ENCODE peak calls at places on chromosomes 11 and 22, in five cellular contexts. One of them, this sample, is unnamed.

GRCh38 chr11:73236879-73237278 is 18.8 kb downstream of the P2RY2 start:
- DNase-seq in dorsolateral prefrontal cortex: no peak
- DNase-seq in neural progenitor cell: peak; percentile 70
- DNase-seq in CD4-positive, alpha-beta memory T cell: no peak
- DNase-seq in bronchial epithelial cell: peak; percentile 50
- DNase-seq in this sample: peak; percentile 45

GRCh38 chr22:32810241-32811133 is 9.0 kb downstream of the TIMP3 start:
- DNase-seq in dorsolateral prefrontal cortex: no peak
- DNase-seq in neural progenitor cell: peak; percentile 41
- DNase-seq in CD4-positive, alpha-beta memory T cell: no peak
- DNase-seq in bronchial epithelial cell: peak; percentile 94
- DNase-seq in this sample: no peak

GRCh38 chr22:44181033-44181911 is 547 bp downstream of the PARVG start:
- DNase-seq in dorsolateral prefrontal cortex: no peak
- DNase-seq in neural progenitor cell: no peak
- DNase-seq in CD4-positive, alpha-beta memory T cell: peak; percentile 43
- DNase-seq in bronchial epithelial cell: no peak
- DNase-seq in this sample: no peak

GRCh38 chr11:350723-351255 is 18.5 kb upstream of the B4GALNT4 start:
- DNase-seq in dorsolateral prefrontal cortex: no peak
- DNase-seq in neural progenitor cell: no peak
- DNase-seq in CD4-positive, alpha-beta memory T cell: no peak
- DNase-seq in bronchial epithelial cell: peak; percentile 79
- DNase-seq in this sample: no peak

GRCh38 chr11:102561636-102562035 is 31.1 kb upstream of the MMP7 start:
- DNase-seq in dorsolateral prefrontal cortex: no peak
- DNase-seq in neural progenitor cell: no peak
- DNase-seq in CD4-positive, alpha-beta memory T cell: no peak
- DNase-seq in bronchial epithelial cell: no peak
- DNase-seq in this sample: no peak

GRCh38 chr22:45891996-45892621 is 84.9 kb downstream of the WNT7B start:
- DNase-seq in dorsolateral prefrontal cortex: no peak
- DNase-seq in neural progenitor cell: no peak
- DNase-seq in CD4-positive, alpha-beta memory T cell: no peak
- DNase-seq in bronchial epithelial cell: no peak
- DNase-seq in this sample: no peak

GRCh38 chr11:23413057-23413456 is 552.8 kb upstream of the CCDC179 start:
- DNase-seq in dorsolateral prefrontal cortex: no peak
- DNase-seq in neural progenitor cell: no peak
- DNase-seq in CD4-positive, alpha-beta memory T cell: no peak
- DNase-seq in bronchial epithelial cell: peak; percentile 48
- DNase-seq in this sample: no peak

GRCh38 chr22:23786261-23786710 is 480 bp upstream of the SMARCB1 start:
- DNase-seq in dorsolateral prefrontal cortex: peak; percentile 47
- DNase-seq in neural progenitor cell: no peak
- DNase-seq in CD4-positive, alpha-beta memory T cell: no peak
- DNase-seq in bronchial epithelial cell: no peak
- DNase-seq in this sample: no peak

GRCh38 chr22:47177334-47177815 is 414.9 kb downstream of the TBC1D22A start:
- DNase-seq in dorsolateral prefrontal cortex: peak; percentile 10
- DNase-seq in neural progenitor cell: no peak
- DNase-seq in CD4-positive, alpha-beta memory T cell: no peak
- DNase-seq in bronchial epithelial cell: no peak
- DNase-seq in this sample: no peak

GRCh38 chr11:21894492-21894891 is 298.4 kb upstream of the ANO5 start:
- DNase-seq in dorsolateral prefrontal cortex: no peak
- DNase-seq in neural progenitor cell: no peak
- DNase-seq in CD4-positive, alpha-beta memory T cell: no peak
- DNase-seq in bronchial epithelial cell: no peak
- DNase-seq in this sample: no peak

GRCh38 chr11:75429902-75430691 is 2.9 kb downstream of the KLHL35 start:
- DNase-seq in dorsolateral prefrontal cortex: no peak
- DNase-seq in neural progenitor cell: peak; percentile 87
- DNase-seq in CD4-positive, alpha-beta memory T cell: peak; percentile 73
- DNase-seq in bronchial epithelial cell: peak; percentile 44
- DNase-seq in this sample: peak; percentile 70

GRCh38 chr11:126645206-126645605 is 289.7 kb downstream of the ST3GAL4 start:
- DNase-seq in dorsolateral prefrontal cortex: no peak
- DNase-seq in neural progenitor cell: no peak
- DNase-seq in CD4-positive, alpha-beta memory T cell: no peak
- DNase-seq in bronchial epithelial cell: no peak
- DNase-seq in this sample: no peak

GRCh38 chr11:10192036-10192435 is 102.0 kb downstream of the SBF2 start:
- DNase-seq in dorsolateral prefrontal cortex: no peak
- DNase-seq in neural progenitor cell: no peak
- DNase-seq in CD4-positive, alpha-beta memory T cell: no peak
- DNase-seq in bronchial epithelial cell: no peak
- DNase-seq in this sample: no peak

GRCh38 chr11:111229604-111230003 is 15.9 kb upstream of the POU2AF2 start:
- DNase-seq in dorsolateral prefrontal cortex: no peak
- DNase-seq in neural progenitor cell: no peak
- DNase-seq in CD4-positive, alpha-beta memory T cell: no peak
- DNase-seq in bronchial epithelial cell: no peak
- DNase-seq in this sample: no peak

GRCh38 chr11:32472226-32472625 is 36.9 kb upstream of the WT1 start:
- DNase-seq in dorsolateral prefrontal cortex: no peak
- DNase-seq in neural progenitor cell: no peak
- DNase-seq in CD4-positive, alpha-beta memory T cell: no peak
- DNase-seq in bronchial epithelial cell: no peak
- DNase-seq in this sample: no peak

GRCh38 chr11:133911169-133911568 is 45.6 kb downstream of the IGSF9B start:
- DNase-seq in dorsolateral prefrontal cortex: no peak
- DNase-seq in neural progenitor cell: no peak
- DNase-seq in CD4-positive, alpha-beta memory T cell: no peak
- DNase-seq in bronchial epithelial cell: no peak
- DNase-seq in this sample: no peak

GRCh38 chr11:128146926-128147605 is 440.3 kb downstream of the ETS1 start:
- DNase-seq in dorsolateral prefrontal cortex: no peak
- DNase-seq in neural progenitor cell: no peak
- DNase-seq in CD4-positive, alpha-beta memory T cell: no peak
- DNase-seq in bronchial epithelial cell: peak; percentile 60
- DNase-seq in this sample: no peak

GRCh38 chr22:44024288-44024908 is at the start of gene PARVB:
- DNase-seq in dorsolateral prefrontal cortex: no peak
- DNase-seq in neural progenitor cell: peak; percentile 45
- DNase-seq in CD4-positive, alpha-beta memory T cell: no peak
- DNase-seq in bronchial epithelial cell: no peak
- DNase-seq in this sample: no peak

GRCh38 chr22:49930596-49931412 is 12.4 kb downstream of the CRELD2 start:
- DNase-seq in dorsolateral prefrontal cortex: peak; percentile 83
- DNase-seq in neural progenitor cell: peak; percentile 69
- DNase-seq in CD4-positive, alpha-beta memory T cell: peak; percentile 30
- DNase-seq in bronchial epithelial cell: peak; percentile 62
- DNase-seq in this sample: peak; percentile 73

GRCh38 chr11:558503-558902 is 2.0 kb downstream of the LMNTD2 start:
- DNase-seq in dorsolateral prefrontal cortex: no peak
- DNase-seq in neural progenitor cell: no peak
- DNase-seq in CD4-positive, alpha-beta memory T cell: no peak
- DNase-seq in bronchial epithelial cell: no peak
- DNase-seq in this sample: no peak

GRCh38 chr22:20867179-20868099 is 8.6 kb downstream of the SNAP29 start:
- DNase-seq in dorsolateral prefrontal cortex: no peak
- DNase-seq in neural progenitor cell: no peak
- DNase-seq in CD4-positive, alpha-beta memory T cell: no peak
- DNase-seq in bronchial epithelial cell: no peak
- DNase-seq in this sample: peak; percentile 55

GRCh38 chr22:19179472-19180048 is 1.0 kb upstream of the SLC25A1 start:
- DNase-seq in dorsolateral prefrontal cortex: peak; percentile 82
- DNase-seq in neural progenitor cell: peak; percentile 90
- DNase-seq in CD4-positive, alpha-beta memory T cell: no peak
- DNase-seq in bronchial epithelial cell: peak; percentile 62
- DNase-seq in this sample: peak; percentile 89

GRCh38 chr11:72668645-72669347 is 5.4 kb downstream of the PDE2A start:
- DNase-seq in dorsolateral prefrontal cortex: no peak
- DNase-seq in neural progenitor cell: peak; percentile 84
- DNase-seq in CD4-positive, alpha-beta memory T cell: no peak
- DNase-seq in bronchial epithelial cell: no peak
- DNase-seq in this sample: no peak

GRCh38 chr11:44785856-44786606 is 59.3 kb downstream of the TSPAN18 start:
- DNase-seq in dorsolateral prefrontal cortex: no peak
- DNase-seq in neural progenitor cell: peak; percentile 41
- DNase-seq in CD4-positive, alpha-beta memory T cell: no peak
- DNase-seq in bronchial epithelial cell: no peak
- DNase-seq in this sample: no peak

GRCh38 chr11:44530413-44531115 is 34.9 kb upstream of the CD82 start:
- DNase-seq in dorsolateral prefrontal cortex: no peak
- DNase-seq in neural progenitor cell: no peak
- DNase-seq in CD4-positive, alpha-beta memory T cell: no peak
- DNase-seq in bronchial epithelial cell: no peak
- DNase-seq in this sample: peak; percentile 63

GRCh38 chr22:19998991-19999820 is 17.4 kb downstream of the ARVCF start:
- DNase-seq in dorsolateral prefrontal cortex: no peak
- DNase-seq in neural progenitor cell: no peak
- DNase-seq in CD4-positive, alpha-beta memory T cell: no peak
- DNase-seq in bronchial epithelial cell: no peak
- DNase-seq in this sample: no peak

GRCh38 chr11:9498457-9499078 is 37.8 kb downstream of the ZNF143 start:
- DNase-seq in dorsolateral prefrontal cortex: no peak
- DNase-seq in neural progenitor cell: no peak
- DNase-seq in CD4-positive, alpha-beta memory T cell: no peak
- DNase-seq in bronchial epithelial cell: no peak
- DNase-seq in this sample: no peak

GRCh38 chr11:66042227-66043007 is 6.5 kb downstream of the GAL3ST3 start:
- DNase-seq in dorsolateral prefrontal cortex: no peak
- DNase-seq in neural progenitor cell: no peak
- DNase-seq in CD4-positive, alpha-beta memory T cell: no peak
- DNase-seq in bronchial epithelial cell: no peak
- DNase-seq in this sample: no peak
- H3K4me3 ChIP-seq in dorsolateral prefrontal cortex: no peak overlapping the region
- H3K4me3 ChIP-seq in neural progenitor cell: no peak overlapping the region
- H3K4me3 ChIP-seq in CD4-positive, alpha-beta memory T cell: no peak overlapping the region
- H3K4me3 ChIP-seq in bronchial epithelial cell: no peak overlapping the region
- H3K4me3 ChIP-seq in this sample: no peak overlapping the region

GRCh38 chr11:17489729-17490128 is 13.1 kb upstream of the ABCC8 start:
- DNase-seq in dorsolateral prefrontal cortex: no peak
- DNase-seq in neural progenitor cell: no peak
- DNase-seq in CD4-positive, alpha-beta memory T cell: no peak
- DNase-seq in bronchial epithelial cell: no peak
- DNase-seq in this sample: no peak
- H3K4me3 ChIP-seq in dorsolateral prefrontal cortex: no peak overlapping the region
- H3K4me3 ChIP-seq in neural progenitor cell: no peak overlapping the region
- H3K4me3 ChIP-seq in CD4-positive, alpha-beta memory T cell: no peak overlapping the region
- H3K4me3 ChIP-seq in bronchial epithelial cell: no peak overlapping the region
- H3K4me3 ChIP-seq in this sample: no peak overlapping the region

GRCh38 chr22:37775785-37776638 is 31.7 kb upstream of the GCAT start:
- DNase-seq in dorsolateral prefrontal cortex: no peak
- DNase-seq in neural progenitor cell: no peak
- DNase-seq in CD4-positive, alpha-beta memory T cell: no peak
- DNase-seq in bronchial epithelial cell: peak; percentile 99
- DNase-seq in this sample: no peak

GRCh38 chr22:37778370-37779009 is 29.2 kb upstream of the GCAT start:
- DNase-seq in dorsolateral prefrontal cortex: no peak
- DNase-seq in neural progenitor cell: no peak
- DNase-seq in CD4-positive, alpha-beta memory T cell: no peak
- DNase-seq in bronchial epithelial cell: no peak
- DNase-seq in this sample: no peak

GRCh38 chr22:37774728-37775127 is 33.0 kb upstream of the GCAT start:
- DNase-seq in dorsolateral prefrontal cortex: no peak
- DNase-seq in neural progenitor cell: no peak
- DNase-seq in CD4-positive, alpha-beta memory T cell: no peak
- DNase-seq in bronchial epithelial cell: no peak
- DNase-seq in this sample: no peak

GRCh38 chr22:37776639-37777005 is 31.1 kb upstream of the GCAT start:
- DNase-seq in dorsolateral prefrontal cortex: no peak
- DNase-seq in neural progenitor cell: no peak
- DNase-seq in CD4-positive, alpha-beta memory T cell: no peak
- DNase-seq in bronchial epithelial cell: no peak
- DNase-seq in this sample: no peak

DNA sequence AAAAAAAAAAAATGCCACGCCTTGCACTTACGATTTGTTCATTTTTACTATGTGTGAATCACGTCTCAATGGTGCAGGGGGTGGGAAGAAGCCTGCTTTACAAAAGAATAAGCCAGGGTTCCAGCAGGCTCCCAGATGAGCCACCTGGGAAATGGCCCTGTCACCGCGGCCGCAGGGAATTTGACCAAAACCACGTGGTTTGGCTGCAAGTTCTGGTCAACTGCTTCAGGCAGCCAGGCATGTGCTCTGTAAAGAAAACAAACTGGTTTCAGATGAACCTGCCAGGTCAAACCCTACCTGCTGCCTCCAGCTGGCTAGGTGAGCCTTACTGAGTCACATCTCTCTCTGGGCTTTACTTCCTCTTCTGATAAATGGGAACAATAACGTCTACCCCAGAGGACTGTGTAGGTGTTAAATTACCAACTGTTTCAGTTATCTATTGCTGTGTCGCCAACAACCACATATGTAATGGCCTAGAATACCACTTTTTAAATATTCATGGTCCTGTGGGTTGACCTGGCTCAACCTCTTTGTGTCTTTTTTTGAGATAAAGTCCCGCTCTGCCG is 30.5 kb upstream of the GCAT start:
- DNase-seq in dorsolateral prefrontal cortex: no peak
- DNase-seq in neural progenitor cell: no peak
- DNase-seq in CD4-positive, alpha-beta memory T cell: no peak
- DNase-seq in bronchial epithelial cell: peak; percentile 97
- DNase-seq in this sample: peak; percentile 40
- H3K4me3 ChIP-seq in dorsolateral prefrontal cortex: no peak overlapping the region
- H3K4me3 ChIP-seq in neural progenitor cell: no peak overlapping the region
- H3K4me3 ChIP-seq in CD4-positive, alpha-beta memory T cell: no peak overlapping the region
- H3K4me3 ChIP-seq in bronchial epithelial cell: no peak overlapping the region
- H3K4me3 ChIP-seq in this sample: no peak overlapping the region

GRCh38 chr11:69654001-69654659 is 13.2 kb downstream of the CCND1 start:
- DNase-seq in dorsolateral prefrontal cortex: no peak
- DNase-seq in neural progenitor cell: no peak
- DNase-seq in CD4-positive, alpha-beta memory T cell: no peak
- DNase-seq in bronchial epithelial cell: no peak
- DNase-seq in this sample: no peak
- H3K4me3 ChIP-seq in dorsolateral prefrontal cortex: no peak overlapping the region
- H3K4me3 ChIP-seq in neural progenitor cell: no peak overlapping the region
- H3K4me3 ChIP-seq in CD4-positive, alpha-beta memory T cell: no peak overlapping the region
- H3K4me3 ChIP-seq in bronchial epithelial cell: no peak overlapping the region
- H3K4me3 ChIP-seq in this sample: no peak overlapping the region

GRCh38 chr22:39241632-39242388 is 3.0 kb downstream of the PDGFB start:
- DNase-seq in dorsolateral prefrontal cortex: no peak
- DNase-seq in neural progenitor cell: no peak
- DNase-seq in CD4-positive, alpha-beta memory T cell: peak; percentile 79
- DNase-seq in bronchial epithelial cell: no peak
- DNase-seq in this sample: no peak
- H3K4me3 ChIP-seq in dorsolateral prefrontal cortex: peak overlapping the region; percentile 70
- H3K4me3 ChIP-seq in neural progenitor cell: peak overlapping the region; percentile 61
- H3K4me3 ChIP-seq in CD4-positive, alpha-beta memory T cell: no peak overlapping the region
- H3K4me3 ChIP-seq in bronchial epithelial cell: no peak overlapping the region
- H3K4me3 ChIP-seq in this sample: peak overlapping the region; percentile 22

GRCh38 chr11:114229062-114229450 is 67.1 kb upstream of the NNMT start:
- DNase-seq in dorsolateral prefrontal cortex: no peak
- DNase-seq in neural progenitor cell: no peak
- DNase-seq in CD4-positive, alpha-beta memory T cell: no peak
- DNase-seq in bronchial epithelial cell: no peak
- DNase-seq in this sample: no peak

GRCh38 chr11:114230031-114230430 is 66.2 kb upstream of the NNMT start:
- DNase-seq in dorsolateral prefrontal cortex: no peak
- DNase-seq in neural progenitor cell: no peak
- DNase-seq in CD4-positive, alpha-beta memory T cell: no peak
- DNase-seq in bronchial epithelial cell: no peak
- DNase-seq in this sample: no peak

GRCh38 chr11:114233755-114234154 is 62.4 kb upstream of the NNMT start:
- DNase-seq in dorsolateral prefrontal cortex: no peak
- DNase-seq in neural progenitor cell: peak; percentile 23
- DNase-seq in CD4-positive, alpha-beta memory T cell: no peak
- DNase-seq in bronchial epithelial cell: peak; percentile 10
- DNase-seq in this sample: peak; percentile 35

GRCh38 chr11:114228401-114229061 is 67.7 kb upstream of the NNMT start:
- DNase-seq in dorsolateral prefrontal cortex: no peak
- DNase-seq in neural progenitor cell: no peak
- DNase-seq in CD4-positive, alpha-beta memory T cell: no peak
- DNase-seq in bronchial epithelial cell: no peak
- DNase-seq in this sample: no peak

GRCh38 chr11:114232400-114233070 is 63.7 kb upstream of the NNMT start:
- DNase-seq in dorsolateral prefrontal cortex: no peak
- DNase-seq in neural progenitor cell: peak; percentile 96
- DNase-seq in CD4-positive, alpha-beta memory T cell: no peak
- DNase-seq in bronchial epithelial cell: no peak
- DNase-seq in this sample: no peak
- H3K4me3 ChIP-seq in dorsolateral prefrontal cortex: no peak overlapping the region
- H3K4me3 ChIP-seq in neural progenitor cell: no peak overlapping the region
- H3K4me3 ChIP-seq in CD4-positive, alpha-beta memory T cell: no peak overlapping the region
- H3K4me3 ChIP-seq in bronchial epithelial cell: no peak overlapping the region
- H3K4me3 ChIP-seq in this sample: no peak overlapping the region

This sample was measured in fibroblast of pulmonary artery.